ENCODE peak calls at places on chromosomes 6 and 20, in seven cellular contexts. One of them, this sample, is unnamed.

GRCh38 chr6:132333639-132334516 is 67.4 kb downstream of the MOXD1 start:
- DNase-seq in mucosa of descending colon: peak; percentile 24
- DNase-seq in T-helper 17 cell: no peak
- DNase-seq in body of pancreas: peak; percentile 69
- DNase-seq in Karpas-422: no peak
- DNase-seq in neural progenitor cell: no peak
- DNase-seq in aorta: no peak
- DNase-seq in this sample: no peak

GRCh38 chr6:44286285-44286565 is 16.0 kb downstream of the TMEM151B start:
- DNase-seq in Karpas-422: no peak
- DNase-seq in body of pancreas: no peak
- DNase-seq in neural progenitor cell: no peak
- DNase-seq in mucosa of descending colon: no peak
- DNase-seq in T-helper 17 cell: no peak
- DNase-seq in aorta: no peak
- DNase-seq in this sample: no peak

GRCh38 chr6:27288136-27289044 is 23.7 kb downstream of the POM121L2 start:
- DNase-seq in aorta: no peak
- DNase-seq in body of pancreas: no peak
- DNase-seq in mucosa of descending colon: no peak
- DNase-seq in neural progenitor cell: peak; percentile 56
- DNase-seq in Karpas-422: no peak
- DNase-seq in T-helper 17 cell: no peak
- DNase-seq in this sample: no peak

GRCh38 chr6:133637436-133637835 is 251.5 kb upstream of the TCF21 start:
- DNase-seq in Karpas-422: no peak
- DNase-seq in T-helper 17 cell: no peak
- DNase-seq in body of pancreas: no peak
- DNase-seq in aorta: no peak
- DNase-seq in mucosa of descending colon: no peak
- DNase-seq in neural progenitor cell: no peak
- DNase-seq in this sample: no peak

GRCh38 chr20:348972-349841 is 2.3 kb downstream of the NRSN2 start:
- DNase-seq in aorta: peak; percentile 41
- DNase-seq in T-helper 17 cell: no peak
- DNase-seq in Karpas-422: no peak
- DNase-seq in mucosa of descending colon: no peak
- DNase-seq in neural progenitor cell: no peak
- DNase-seq in body of pancreas: no peak
- DNase-seq in this sample: no peak

GRCh38 chr20:58306421-58307261 is 2.9 kb upstream of the RAB22A start:
- DNase-seq in mucosa of descending colon: peak; percentile 53
- DNase-seq in neural progenitor cell: no peak
- DNase-seq in body of pancreas: peak; percentile 24
- DNase-seq in T-helper 17 cell: peak; percentile 54
- DNase-seq in Karpas-422: peak; percentile 56
- DNase-seq in aorta: peak; percentile 68
- DNase-seq in this sample: peak; percentile 93

GRCh38 chr6:41573268-41573667 is 27.1 kb downstream of the FOXP4 start:
- DNase-seq in neural progenitor cell: peak; percentile 60
- DNase-seq in Karpas-422: no peak
- DNase-seq in body of pancreas: no peak
- DNase-seq in aorta: no peak
- DNase-seq in T-helper 17 cell: no peak
- DNase-seq in mucosa of descending colon: no peak
- DNase-seq in this sample: no peak

GRCh38 chr6:27472182-27472616 is 706 bp downstream of the ZNF184 start:
- DNase-seq in body of pancreas: no peak
- DNase-seq in mucosa of descending colon: peak; percentile 83
- DNase-seq in Karpas-422: peak; percentile 87
- DNase-seq in aorta: peak; percentile 70
- DNase-seq in T-helper 17 cell: no peak
- DNase-seq in neural progenitor cell: peak; percentile 75
- DNase-seq in this sample: peak; percentile 69

GRCh38 chr20:36350439-36350838 is 44.3 kb downstream of the DLGAP4 start:
- DNase-seq in body of pancreas: no peak
- DNase-seq in Karpas-422: no peak
- DNase-seq in T-helper 17 cell: no peak
- DNase-seq in mucosa of descending colon: no peak
- DNase-seq in neural progenitor cell: no peak
- DNase-seq in aorta: no peak
- DNase-seq in this sample: no peak

GRCh38 chr20:39986231-39986904 is 702.7 kb downstream of the MAFB start:
- DNase-seq in body of pancreas: peak; percentile 35
- DNase-seq in neural progenitor cell: peak; percentile 78
- DNase-seq in aorta: peak; percentile 71
- DNase-seq in Karpas-422: no peak
- DNase-seq in mucosa of descending colon: peak; percentile 24
- DNase-seq in T-helper 17 cell: no peak
- DNase-seq in this sample: no peak

GRCh38 chr6:134352786-134353480 is 35.0 kb upstream of the SGK1 start:
- DNase-seq in aorta: no peak
- DNase-seq in neural progenitor cell: peak; percentile 9
- DNase-seq in body of pancreas: no peak
- DNase-seq in Karpas-422: no peak
- DNase-seq in mucosa of descending colon: no peak
- DNase-seq in T-helper 17 cell: no peak
- DNase-seq in this sample: no peak

GRCh38 chr20:47543006-47543431 is 41.3 kb downstream of the NCOA3 start:
- DNase-seq in body of pancreas: no peak
- DNase-seq in neural progenitor cell: peak; percentile 38
- DNase-seq in mucosa of descending colon: no peak
- DNase-seq in Karpas-422: no peak
- DNase-seq in aorta: no peak
- DNase-seq in T-helper 17 cell: no peak
- DNase-seq in this sample: no peak

GRCh38 chr20:38747495-38748096 is 664 bp upstream of the ACTR5 start:
- DNase-seq in body of pancreas: no peak
- DNase-seq in T-helper 17 cell: no peak
- DNase-seq in mucosa of descending colon: peak; percentile 26
- DNase-seq in Karpas-422: peak; percentile 43
- DNase-seq in neural progenitor cell: no peak
- DNase-seq in aorta: no peak
- DNase-seq in this sample: no peak

GRCh38 chr6:158817298-158818007 is 1.7 kb downstream of the EZR start:
- DNase-seq in body of pancreas: peak; percentile 84
- DNase-seq in neural progenitor cell: peak; percentile 44
- DNase-seq in T-helper 17 cell: no peak
- DNase-seq in aorta: no peak
- DNase-seq in Karpas-422: peak; percentile 68
- DNase-seq in mucosa of descending colon: peak; percentile 75
- DNase-seq in this sample: peak; percentile 48

GRCh38 chr6:75205776-75206334 is at the start of gene COL12A1:
- DNase-seq in mucosa of descending colon: peak; percentile 70
- DNase-seq in body of pancreas: peak; percentile 79
- DNase-seq in Karpas-422: no peak
- DNase-seq in T-helper 17 cell: no peak
- DNase-seq in neural progenitor cell: peak; percentile 87
- DNase-seq in aorta: peak; percentile 96
- DNase-seq in this sample: peak; percentile 35

GRCh38 chr6:38843798-38844197 is 128.7 kb downstream of the DNAH8 start:
- DNase-seq in mucosa of descending colon: no peak
- DNase-seq in T-helper 17 cell: no peak
- DNase-seq in body of pancreas: no peak
- DNase-seq in Karpas-422: no peak
- DNase-seq in neural progenitor cell: no peak
- DNase-seq in aorta: no peak
- DNase-seq in this sample: no peak

GRCh38 chr6:25781134-25781533 is 26.6 kb downstream of the SLC17A4 start:
- DNase-seq in neural progenitor cell: no peak
- DNase-seq in aorta: no peak
- DNase-seq in Karpas-422: no peak
- DNase-seq in T-helper 17 cell: no peak
- DNase-seq in mucosa of descending colon: no peak
- DNase-seq in body of pancreas: no peak
- DNase-seq in this sample: no peak

GRCh38 chr6:160347259-160348208 is 644 bp upstream of the SLC22A3 start:
- DNase-seq in Karpas-422: no peak
- DNase-seq in neural progenitor cell: no peak
- DNase-seq in aorta: no peak
- DNase-seq in body of pancreas: no peak
- DNase-seq in mucosa of descending colon: peak; percentile 19
- DNase-seq in T-helper 17 cell: no peak
- DNase-seq in this sample: no peak

GRCh38 chr20:6976535-6976934 is 209.0 kb downstream of the BMP2 start:
- DNase-seq in T-helper 17 cell: no peak
- DNase-seq in aorta: no peak
- DNase-seq in neural progenitor cell: no peak
- DNase-seq in mucosa of descending colon: no peak
- DNase-seq in Karpas-422: no peak
- DNase-seq in body of pancreas: no peak
- DNase-seq in this sample: no peak

GRCh38 chr20:6976096-6976495 is 208.6 kb downstream of the BMP2 start:
- DNase-seq in aorta: no peak
- DNase-seq in neural progenitor cell: no peak
- DNase-seq in body of pancreas: no peak
- DNase-seq in T-helper 17 cell: no peak
- DNase-seq in Karpas-422: no peak
- DNase-seq in mucosa of descending colon: no peak
- DNase-seq in this sample: no peak

GRCh38 chr20:6975326-6975725 is 207.8 kb downstream of the BMP2 start:
- DNase-seq in aorta: no peak
- DNase-seq in neural progenitor cell: no peak
- DNase-seq in mucosa of descending colon: no peak
- DNase-seq in Karpas-422: no peak
- DNase-seq in body of pancreas: no peak
- DNase-seq in T-helper 17 cell: no peak
- DNase-seq in this sample: no peak

GRCh38 chr20:6974819-6975218 is 207.3 kb downstream of the BMP2 start:
- DNase-seq in T-helper 17 cell: no peak
- DNase-seq in mucosa of descending colon: no peak
- DNase-seq in Karpas-422: no peak
- DNase-seq in aorta: no peak
- DNase-seq in neural progenitor cell: no peak
- DNase-seq in body of pancreas: no peak
- DNase-seq in this sample: no peak
- H3K9me3 ChIP-seq in T-helper 17 cell: no peaks in the 10 kb centered on the region
- H3K9me3 ChIP-seq in mucosa of descending colon: no peaks in the 10 kb centered on the region
- H3K9me3 ChIP-seq in Karpas-422: peaks cover 35% of the 10 kb centered on the region
- H3K9me3 ChIP-seq in aorta: peaks cover 2% of the 10 kb centered on the region
- H3K9me3 ChIP-seq in neural progenitor cell: no peaks in the 10 kb centered on the region
- H3K9me3 ChIP-seq in body of pancreas: no peaks in the 10 kb centered on the region
- H3K9me3 ChIP-seq in this sample: no peaks in the 10 kb centered on the region

DNA sequence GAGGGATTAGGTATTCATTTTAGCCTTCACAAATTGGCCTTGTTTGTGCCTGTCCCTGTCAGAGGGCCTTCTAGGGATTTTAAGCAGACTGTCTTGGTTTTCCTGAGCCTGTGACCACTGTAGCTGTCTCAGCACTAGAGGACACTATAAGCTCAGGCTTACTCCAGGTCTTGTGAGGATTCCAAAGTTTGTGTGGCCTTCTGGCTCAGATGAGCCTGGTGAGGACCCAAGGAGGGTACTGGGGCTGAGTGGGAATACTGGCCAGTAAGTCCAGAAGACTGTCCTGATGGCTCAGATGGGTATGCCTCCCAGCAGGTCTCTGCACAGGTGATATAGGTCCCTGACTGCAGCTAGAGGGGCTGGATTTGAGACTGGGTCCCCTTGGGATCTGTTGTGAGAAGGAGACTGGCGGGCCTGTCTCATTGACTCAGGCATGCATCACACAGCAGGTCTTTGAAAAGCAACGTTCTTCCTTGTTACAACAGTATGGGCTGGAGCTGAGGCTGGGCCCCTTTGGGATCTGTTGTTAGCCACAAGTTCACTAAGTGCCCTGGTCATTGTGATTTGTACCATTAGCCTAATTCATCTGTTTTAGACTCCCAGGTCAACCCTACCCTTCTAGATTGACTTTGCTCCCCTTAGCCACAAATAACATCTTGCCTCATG is 26.3 kb upstream of the TFB1M start:
- DNase-seq in body of pancreas: no peak
- DNase-seq in aorta: no peak
- DNase-seq in Karpas-422: no peak
- DNase-seq in T-helper 17 cell: no peak
- DNase-seq in mucosa of descending colon: no peak
- DNase-seq in neural progenitor cell: peak; percentile 61
- DNase-seq in this sample: no peak
- H3K9me3 ChIP-seq in body of pancreas: no peaks in the 10 kb centered on the region
- H3K9me3 ChIP-seq in aorta: no peaks in the 10 kb centered on the region
- H3K9me3 ChIP-seq in Karpas-422: no peaks in the 10 kb centered on the region
- H3K9me3 ChIP-seq in T-helper 17 cell: peaks cover 8% of the 10 kb centered on the region
- H3K9me3 ChIP-seq in mucosa of descending colon: no peaks in the 10 kb centered on the region
- H3K9me3 ChIP-seq in neural progenitor cell: peaks cover 2% of the 10 kb centered on the region
- H3K9me3 ChIP-seq in this sample: peaks cover 7% of the 10 kb centered on the region

GRCh38 chr20:34209111-34209510 is 32.1 kb upstream of the ASIP start:
- DNase-seq in mucosa of descending colon: no peak
- DNase-seq in aorta: no peak
- DNase-seq in T-helper 17 cell: no peak
- DNase-seq in neural progenitor cell: no peak
- DNase-seq in body of pancreas: no peak
- DNase-seq in Karpas-422: no peak
- DNase-seq in this sample: no peak

GRCh38 chr20:34210271-34210670 is 31.0 kb upstream of the ASIP start:
- DNase-seq in mucosa of descending colon: no peak
- DNase-seq in Karpas-422: no peak
- DNase-seq in body of pancreas: no peak
- DNase-seq in T-helper 17 cell: no peak
- DNase-seq in aorta: no peak
- DNase-seq in neural progenitor cell: no peak
- DNase-seq in this sample: no peak

GRCh38 chr20:34215711-34216381 is 25.4 kb upstream of the ASIP start:
- DNase-seq in neural progenitor cell: peak; percentile 93
- DNase-seq in Karpas-422: no peak
- DNase-seq in aorta: peak; percentile 92
- DNase-seq in T-helper 17 cell: no peak
- DNase-seq in body of pancreas: peak; percentile 90
- DNase-seq in mucosa of descending colon: peak; percentile 73
- DNase-seq in this sample: no peak

GRCh38 chr20:34213213-34213612 is 28.0 kb upstream of the ASIP start:
- DNase-seq in mucosa of descending colon: no peak
- DNase-seq in T-helper 17 cell: no peak
- DNase-seq in neural progenitor cell: no peak
- DNase-seq in aorta: no peak
- DNase-seq in body of pancreas: no peak
- DNase-seq in Karpas-422: no peak
- DNase-seq in this sample: no peak

DNA sequence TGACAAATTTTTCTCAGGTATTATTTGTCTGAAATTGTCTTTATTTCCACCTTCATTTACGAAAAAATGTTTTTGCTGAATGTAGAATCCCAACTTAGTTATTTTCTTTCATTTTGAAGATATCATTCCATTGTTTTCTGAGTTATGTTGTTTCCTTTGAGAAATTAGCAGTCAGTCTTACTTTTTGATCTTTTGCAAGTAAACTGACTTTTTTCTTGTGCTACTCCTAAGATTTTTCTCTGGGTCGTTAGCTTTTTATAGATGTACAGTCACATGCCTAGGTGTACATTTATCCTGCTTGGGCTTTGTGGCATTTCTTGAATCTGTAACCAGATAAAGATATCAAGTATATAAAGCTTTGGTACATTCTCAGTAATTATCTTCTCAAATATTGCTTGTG is 29.6 kb upstream of the ASIP start:
- DNase-seq in neural progenitor cell: no peak
- DNase-seq in T-helper 17 cell: no peak
- DNase-seq in body of pancreas: no peak
- DNase-seq in aorta: no peak
- DNase-seq in mucosa of descending colon: no peak
- DNase-seq in Karpas-422: no peak
- DNase-seq in this sample: no peak
- H3K9me3 ChIP-seq in neural progenitor cell: peaks cover 5% of the 10 kb centered on the region
- H3K9me3 ChIP-seq in T-helper 17 cell: peaks cover 4% of the 10 kb centered on the region
- H3K9me3 ChIP-seq in body of pancreas: no peaks in the 10 kb centered on the region
- H3K9me3 ChIP-seq in aorta: peaks cover 2% of the 10 kb centered on the region
- H3K9me3 ChIP-seq in mucosa of descending colon: no peaks in the 10 kb centered on the region
- H3K9me3 ChIP-seq in Karpas-422: no peaks in the 10 kb centered on the region
- H3K9me3 ChIP-seq in this sample: no peaks in the 10 kb centered on the region

GRCh38 chr20:34055290-34055689 is 56.8 kb downstream of the EIF2S2 start:
- DNase-seq in neural progenitor cell: no peak
- DNase-seq in aorta: no peak
- DNase-seq in body of pancreas: no peak
- DNase-seq in mucosa of descending colon: no peak
- DNase-seq in T-helper 17 cell: no peak
- DNase-seq in Karpas-422: no peak
- DNase-seq in this sample: no peak
- H3K9me3 ChIP-seq in neural progenitor cell: no peaks in the 10 kb centered on the region
- H3K9me3 ChIP-seq in aorta: no peaks in the 10 kb centered on the region
- H3K9me3 ChIP-seq in body of pancreas: no peaks in the 10 kb centered on the region
- H3K9me3 ChIP-seq in mucosa of descending colon: no peaks in the 10 kb centered on the region
- H3K9me3 ChIP-seq in T-helper 17 cell: no peaks in the 10 kb centered on the region
- H3K9me3 ChIP-seq in Karpas-422: no peaks in the 10 kb centered on the region
- H3K9me3 ChIP-seq in this sample: no peaks in the 10 kb centered on the region